ENCODE peak calls at places on chromosomes 3 and 15, in seven cellular contexts. E is AG04449, G is nephron progenitor cell, K is fibroblast of lung, S is GM13976, M is suprapubic skin, N is IMR-90. H is an unnamed sample.

GRCh38 chr3:114221165-114221880 is 16.1 kb downstream of the ZNF80 start:
- DNase-seq in E (no peak), G (no peak), K (peak), S (no peak), M (no peak), N (no peak), H (no peak)

GRCh38 chr3:64224826-64225606 is at the start of gene PRICKLE2:
- DNase-seq in E (peak), G (peak), K (peak), S (peak), M (peak), N (peak), H (no peak)

GRCh38 chr15:63996794-63997357 is 49.4 kb downstream of the DAPK2 start:
- DNase-seq in E (no peak), G (no peak), K (no peak), S (no peak), M (no peak), N (no peak), H (no peak)

GRCh38 chr3:97256060-97256459 is 441.7 kb downstream of the EPHA6 start:
- DNase-seq in E (no peak), G (no peak), K (no peak), S (no peak), M (no peak), N (no peak), H (no peak)

GRCh38 chr3:170469151-170470062 is 50.7 kb downstream of the CLDN11 start:
- DNase-seq in E (peak), G (peak), K (peak), S (no peak), M (no peak), N (peak), H (no peak)

GRCh38 chr3:184129012-184129411 is 6.1 kb upstream of the EIF2B5 start:
- DNase-seq in E (no peak), G (peak), K (peak), S (peak), M (no peak), N (peak), H (no peak)

GRCh38 chr3:150149651-150150051 is 179.0 kb upstream of the PFN2 start:
- DNase-seq in E (peak), G (no peak), K (peak), S (no peak), M (no peak), N (peak), H (no peak)

GRCh38 chr3:185722920-185723319 is 101.9 kb downstream of the IGF2BP2 start:
- DNase-seq in E (no peak), G (no peak), K (no peak), S (no peak), M (no peak), N (no peak), H (no peak)

GRCh38 chr3:152328841-152329240 is 60.1 kb downstream of the MBNL1 start:
- DNase-seq in E (peak), G (no peak), K (peak), S (no peak), M (no peak), N (peak), H (no peak)

GRCh38 chr15:64521726-64522164 is 61.4 kb downstream of the ZNF609 start:
- DNase-seq in E (no peak), G (no peak), K (peak), S (no peak), M (no peak), N (peak), H (no peak)

GRCh38 chr3:69051796-69052566 is at the start of gene TMF1:
- DNase-seq in E (peak), G (peak), K (peak), S (peak), M (peak), N (peak), H (peak)

GRCh38 chr3:114558271-114558670 is 264.4 kb downstream of the TIGIT start:
- DNase-seq in E (no peak), G (no peak), K (peak), S (no peak), M (no peak), N (peak), H (no peak)

GRCh38 chr3:142211034-142211433 is 14.4 kb downstream of the GK5 start:
- DNase-seq in E (no peak), G (no peak), K (no peak), S (no peak), M (no peak), N (no peak), H (no peak)

GRCh38 chr3:184353546-184353941 is 7.9 kb downstream of the CLCN2 start:
- DNase-seq in E (no peak), G (no peak), K (no peak), S (no peak), M (no peak), N (no peak), H (no peak)

GRCh38 chr15:57323806-57324589 is 52.3 kb upstream of the CGNL1 start:
- DNase-seq in E (no peak), G (no peak), K (peak), S (peak), M (no peak), N (peak), H (no peak)

GRCh38 chr15:64354683-64355558 is 1.1 kb downstream of the CSNK1G1 start:
- DNase-seq in E (no peak), G (no peak), K (no peak), S (no peak), M (no peak), N (no peak), H (no peak)

GRCh38 chr15:50886611-50887350 is 21.7 kb upstream of the AP4E1 start:
- DNase-seq in E (no peak), G (no peak), K (peak), S (no peak), M (no peak), N (no peak), H (no peak)

GRCh38 chr3:196995646-196996355 is 27.2 kb upstream of the PIGZ start:
- DNase-seq in E (no peak), G (no peak), K (no peak), S (no peak), M (peak), N (peak), H (no peak)

GRCh38 chr15:29278436-29279099 is 8.9 kb upstream of the NSMCE3 start:
- DNase-seq in E (peak), G (no peak), K (peak), S (no peak), M (no peak), N (peak), H (no peak)

GRCh38 chr15:37031198-37031597 is 69.2 kb downstream of the MEIS2 start:
- DNase-seq in E (peak), G (no peak), K (peak), S (no peak), M (no peak), N (peak), H (no peak)

GRCh38 chr15:51869074-51869425 is 39.6 kb downstream of the TMOD3 start:
- DNase-seq in E (peak), G (no peak), K (peak), S (no peak), M (no peak), N (peak), H (no peak)

GRCh38 chr3:98695816-98696215 is 67.3 kb upstream of the ST3GAL6 start:
- DNase-seq in E (no peak), G (no peak), K (peak), S (no peak), M (no peak), N (peak), H (no peak)

GRCh38 chr3:49357466-49358216 is 512 bp downstream of the GPX1 start:
- DNase-seq in E (peak), G (peak), K (peak), S (peak), M (peak), N (peak), H (no peak)

GRCh38 chr15:24734391-24734790 is 58.8 kb downstream of the NPAP1 start:
- DNase-seq in E (no peak), G (no peak), K (no peak), S (no peak), M (no peak), N (no peak), H (no peak)

GRCh38 chr3:42486814-42487569 is 15.5 kb upstream of the VIPR1 start:
- DNase-seq in E (no peak), G (no peak), K (no peak), S (peak), M (no peak), N (no peak), H (no peak)

GRCh38 chr15:22262613-22263020 is 182.3 kb downstream of the OR4M2 start:
- DNase-seq in E (no peak), G (no peak), K (no peak), S (no peak), M (no peak), N (no peak), H (no peak)

GRCh38 chr3:46849686-46850467 is 13.4 kb downstream of the MYL3 start:
- DNase-seq in E (no peak), G (no peak), K (no peak), S (no peak), M (peak), N (no peak), H (no peak)

GRCh38 chr3:151322549-151322948 is 5.9 kb upstream of the GPR87 start:
- DNase-seq in E (no peak), G (no peak), K (no peak), S (no peak), M (no peak), N (no peak), H (no peak)

GRCh38 chr15:85118173-85118572 is 136.5 kb downstream of the PDE8A start:
- DNase-seq in E (no peak), G (no peak), K (no peak), S (no peak), M (no peak), N (no peak), H (no peak)

GRCh38 chr3:33732394-33732793 is 14.3 kb upstream of the CLASP2 start:
- DNase-seq in E (no peak), G (peak), K (no peak), S (no peak), M (no peak), N (no peak), H (no peak)

GRCh38 chr3:31294430-31295149 is 238.1 kb upstream of the STT3B start:
- DNase-seq in E (no peak), G (no peak), K (peak), S (no peak), M (no peak), N (peak), H (no peak)
- TF ChIP-seq CTCF in E (no peak), G (no peak), K (no peak), S (no peak), M (no peak), N (no peak), H (no peak)

GRCh38 chr3:57288403-57288802 is 4.1 kb downstream of the ASB14 start:
- DNase-seq in E (no peak), G (no peak), K (no peak), S (no peak), M (no peak), N (no peak), H (no peak)
- TF ChIP-seq CTCF in E (no peak), G (no peak), K (no peak), S (no peak), M (no peak), N (no peak), H (no peak)

GRCh38 chr3:12946134-12946533 is 104.8 kb upstream of the RPL32 start:
- DNase-seq in E (no peak), G (no peak), K (no peak), S (no peak), M (no peak), N (no peak), H (no peak)

GRCh38 chr3:12948371-12948770 is 107.0 kb upstream of the RPL32 start:
- DNase-seq in E (no peak), G (no peak), K (peak), S (no peak), M (no peak), N (peak), H (no peak)

GRCh38 chr3:12946661-12947316 is 105.4 kb upstream of the RPL32 start:
- DNase-seq in E (no peak), G (no peak), K (peak), S (no peak), M (no peak), N (no peak), H (no peak)

GRCh38 chr3:12948891-12949711 is 107.7 kb upstream of the RPL32 start:
- DNase-seq in E (no peak), G (no peak), K (peak), S (peak), M (no peak), N (peak), H (no peak)

GRCh38 chr3:12947504-12948369 is 106.4 kb upstream of the RPL32 start:
- DNase-seq in E (no peak), G (no peak), K (peak), S (no peak), M (no peak), N (peak), H (no peak)
- TF ChIP-seq CTCF in E (no peak), G (no peak), K (peak), S (no peak), M (no peak), N (peak), H (no peak)

DNA sequence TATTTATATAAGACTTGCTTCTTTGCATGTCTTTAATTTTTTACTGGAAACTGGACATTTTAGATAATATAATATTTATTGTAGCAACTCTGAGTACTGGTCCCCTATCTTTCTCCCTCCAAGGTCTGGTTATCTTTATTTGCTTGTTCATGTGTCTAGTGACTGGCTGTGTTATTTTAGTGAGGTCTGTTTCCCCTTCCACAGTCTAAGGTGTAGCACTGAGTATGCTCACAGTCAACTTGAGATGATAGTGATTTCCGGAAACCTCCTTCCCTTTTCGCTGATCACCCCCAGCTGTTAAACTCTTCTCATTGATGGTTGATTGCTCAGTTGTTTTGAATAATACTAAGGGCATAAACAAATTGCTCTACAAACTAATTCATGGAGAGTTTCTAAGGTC is 37.0 kb downstream of the PCNP start:
- DNase-seq in E (no peak), G (no peak), K (no peak), S (peak), M (no peak), N (no peak), H (no peak)
- TF ChIP-seq CTCF in E (no peak), G (no peak), K (no peak), S (no peak), M (no peak), N (no peak), H (no peak)

DNA sequence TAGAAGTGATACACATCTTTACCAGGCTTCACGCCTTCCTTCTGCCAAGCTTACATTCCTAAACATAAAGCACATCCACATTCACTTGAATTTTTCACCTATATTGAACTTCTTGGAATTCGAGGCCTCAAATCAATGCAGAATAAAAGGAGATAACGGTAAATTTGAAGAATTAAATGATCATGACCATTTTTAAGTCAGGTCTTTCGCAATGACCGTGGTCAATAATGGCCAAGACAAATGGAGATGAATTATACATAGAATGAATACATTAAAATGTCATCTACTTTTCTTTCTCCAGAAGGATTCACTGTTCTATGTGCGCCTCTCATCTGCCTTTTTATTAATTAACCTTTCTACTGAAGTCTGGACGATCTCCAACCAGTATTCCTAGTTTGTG is 5.3 kb upstream of the GOLGA8A start:
- DNase-seq in E (no peak), G (no peak), K (no peak), S (no peak), M (no peak), N (no peak), H (no peak)
- TF ChIP-seq CTCF in E (no peak), G (no peak), K (no peak), S (no peak), M (no peak), N (no peak), H (no peak)

GRCh38 chr3:55899887-55900286 is 412.8 kb upstream of the WNT5A start:
- DNase-seq in E (no peak), G (peak), K (no peak), S (no peak), M (no peak), N (no peak), H (no peak)
- TF ChIP-seq CTCF in E (peak), G (peak), K (peak), S (no peak), M (no peak), N (peak), H (no peak)

DNA sequence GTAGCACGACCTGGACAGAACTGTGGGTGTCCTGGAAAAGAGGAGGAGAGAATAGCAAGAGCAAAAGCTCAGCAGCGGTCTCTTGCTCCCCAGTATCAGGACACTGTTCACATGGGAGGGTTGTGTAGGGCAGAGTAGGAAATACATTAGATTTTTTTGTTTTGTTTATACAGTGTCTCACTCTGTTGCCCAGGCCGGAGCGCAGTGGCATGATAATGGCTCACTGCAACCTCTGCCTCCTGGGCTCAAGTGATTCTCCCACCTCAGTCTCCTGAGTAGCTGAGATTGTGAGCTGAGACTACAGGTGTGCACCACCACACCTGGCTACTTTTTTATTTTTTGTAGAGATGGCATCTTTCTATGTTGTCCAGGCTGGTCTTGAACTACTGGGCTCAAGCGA is 53.3 kb downstream of the FNDC3B start:
- DNase-seq in E (no peak), G (no peak), K (no peak), S (no peak), M (no peak), N (no peak), H (no peak)
- TF ChIP-seq CTCF in E (no peak), G (no peak), K (no peak), S (no peak), M (no peak), N (no peak), H (no peak)

DNA sequence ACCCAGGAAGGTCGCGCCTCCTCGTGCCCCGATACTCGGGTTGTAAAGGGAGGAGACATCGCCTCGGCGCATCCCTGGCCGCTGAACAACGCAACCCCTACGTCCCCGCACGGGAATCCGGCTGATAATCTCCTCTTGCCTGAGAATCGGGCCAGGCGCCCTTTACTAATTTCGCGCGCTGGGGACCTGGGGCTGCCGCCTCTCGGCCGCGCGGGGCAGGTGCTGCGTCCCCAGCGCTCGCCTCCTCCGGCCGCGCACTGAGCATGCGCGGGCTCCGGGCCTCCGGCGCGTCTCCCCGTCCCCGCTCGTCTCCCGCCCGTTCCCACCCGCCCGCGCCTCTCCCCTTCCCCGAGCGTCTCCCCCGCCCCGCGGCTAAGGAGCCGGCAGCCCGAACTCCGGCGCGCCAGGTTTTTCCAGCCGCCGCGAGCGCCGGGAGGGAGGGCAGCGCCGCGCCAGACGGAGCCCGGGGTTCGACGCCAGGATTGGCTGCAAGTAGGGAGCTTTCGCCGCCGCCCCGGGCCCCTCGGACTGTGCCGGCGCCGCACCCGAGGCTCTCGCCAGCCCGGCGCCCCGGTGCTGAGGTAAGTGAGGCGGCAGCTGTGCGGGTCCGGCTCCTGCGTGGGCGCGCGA is at the start of gene CNTN4:
- DNase-seq in E (no peak), G (peak), K (no peak), S (peak), M (no peak), N (no peak), H (no peak)
- TF ChIP-seq CTCF in E (no peak), G (no peak), K (no peak), S (no peak), M (no peak), N (no peak), H (no peak)

DNA sequence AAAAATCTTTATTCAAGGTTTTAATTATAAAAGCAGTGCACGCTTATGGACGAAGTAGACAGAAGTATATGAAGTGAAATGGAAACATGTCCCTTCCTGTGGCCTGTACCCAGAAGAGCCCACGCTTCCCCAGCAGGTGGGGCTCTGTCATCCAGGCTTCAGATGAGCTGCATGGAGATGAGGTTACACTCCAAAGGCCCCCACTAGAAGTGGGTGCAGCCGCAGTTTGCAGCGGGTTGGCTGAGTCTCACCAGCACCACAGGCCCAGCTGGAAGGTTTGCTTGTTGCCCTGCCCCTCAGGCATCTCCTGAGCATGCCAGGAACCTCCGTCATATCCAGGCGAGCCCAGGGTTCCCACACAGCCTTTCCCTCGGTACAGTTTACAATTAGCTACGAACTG is 33.1 kb downstream of the PRR20G start:
- DNase-seq in E (no peak), G (no peak), K (no peak), S (no peak), M (no peak), N (no peak), H (no peak)
- TF ChIP-seq CTCF in E (peak), G (no peak), K (peak), S (peak), M (no peak), N (peak), H (no peak)

H was measured in omental fat pad.